ENCODE peak calls at places on chromosomes 16 and 17, in eight cellular contexts. R, K, O, T, N, U, G and Y are unnamed samples.

GRCh38 chr17:57970706-57971105 is 15.5 kb upstream of the CUEDC1 start:
- DNase-seq in O (no peak), U (no peak), K (no peak), R (no peak), T (no peak), N (no peak), G (peak), Y (no peak)

GRCh38 chr17:52170963-52171572 is 12.6 kb upstream of the CA10 start:
- DNase-seq in R (peak), O (no peak), G (no peak), T (no peak), N (no peak), U (no peak), K (peak), Y (no peak)

GRCh38 chr16:5523794-5524193 is 426.2 kb upstream of the EEF2KMT start:
- DNase-seq in O (no peak), R (no peak), T (no peak), K (no peak), U (no peak), G (no peak), N (no peak), Y (no peak)

GRCh38 chr16:14335297-14335696 is 264.2 kb downstream of the MRTFB start:
- DNase-seq in O (no peak), N (no peak), U (no peak), K (no peak), R (no peak), G (no peak), T (no peak), Y (no peak)

GRCh38 chr17:37820313-37821024 is 75.6 kb upstream of the HNF1B start:
- DNase-seq in O (peak), T (peak), K (no peak), N (no peak), G (no peak), R (no peak), U (no peak), Y (peak)

GRCh38 chr16:28157768-28158535 is 53.8 kb downstream of the XPO6 start:
- DNase-seq in T (no peak), U (no peak), K (peak), O (no peak), R (no peak), N (no peak), G (peak), Y (no peak)

GRCh38 chr17:39563476-39563875 is 44.2 kb downstream of the NEUROD2 start:
- DNase-seq in T (no peak), N (no peak), K (peak), O (no peak), U (no peak), G (no peak), R (no peak), Y (no peak)

GRCh38 chr17:78313735-78314648 is 45.9 kb downstream of the SOCS3 start:
- DNase-seq in U (peak), N (peak), K (peak), R (peak), T (peak), O (peak), G (peak), Y (peak)

GRCh38 chr17:68353121-68353521 is 61.8 kb downstream of the ARSG start:
- DNase-seq in U (no peak), T (no peak), R (no peak), N (no peak), O (no peak), K (no peak), G (no peak), Y (no peak)

GRCh38 chr16:30609928-30610839 is at the start of gene ZNF689:
- DNase-seq in N (peak), K (peak), T (peak), O (peak), U (peak), R (peak), G (peak), Y (peak)

GRCh38 chr17:36001109-36001735 is at the start of gene CCL15:
- DNase-seq in T (no peak), N (no peak), O (no peak), U (no peak), G (no peak), R (no peak), K (no peak), Y (no peak)

GRCh38 chr16:745739-746138 is 4.9 kb upstream of the CIAO3 start:
- DNase-seq in U (no peak), N (no peak), O (peak), R (peak), K (no peak), T (peak), G (no peak), Y (peak)

GRCh38 chr16:1054660-1055556 is 17.6 kb upstream of the SSTR5 start:
- DNase-seq in G (peak), O (peak), K (peak), T (peak), N (peak), U (no peak), R (peak), Y (peak)

GRCh38 chr16:57422026-57422944 is 17.7 kb downstream of the CCL17 start:
- DNase-seq in U (no peak), G (peak), R (peak), T (no peak), O (no peak), N (peak), K (peak), Y (no peak)

GRCh38 chr17:81129711-81130367 is 35.5 kb upstream of the PVALEF start:
- DNase-seq in K (no peak), N (no peak), R (no peak), T (no peak), U (no peak), O (no peak), G (no peak), Y (no peak)

GRCh38 chr16:84156342-84156784 is 11.3 kb downstream of the DNAAF1 start:
- DNase-seq in N (no peak), G (no peak), R (no peak), T (no peak), K (no peak), O (no peak), U (no peak), Y (no peak)

GRCh38 chr16:86508947-86509758 is 1.2 kb upstream of the FOXF1 start:
- DNase-seq in O (peak), G (peak), T (no peak), U (no peak), K (peak), N (peak), R (no peak), Y (peak)

GRCh38 chr17:78225088-78225865 is 6.2 kb upstream of the TMEM235 start:
- DNase-seq in N (no peak), K (no peak), O (no peak), T (no peak), G (no peak), U (no peak), R (no peak), Y (no peak)

GRCh38 chr17:77735341-77736206 is 222.9 kb upstream of the TNRC6C start:
- DNase-seq in O (no peak), R (peak), G (no peak), U (peak), T (no peak), N (peak), K (peak), Y (no peak)

GRCh38 chr17:45127209-45127582 is 5.1 kb downstream of the PLCD3 start:
- DNase-seq in G (no peak), R (peak), N (no peak), O (no peak), U (no peak), T (no peak), K (no peak), Y (no peak)

GRCh38 chr16:3761375-3762079 is 44.2 kb upstream of the TRAP1 start:
- DNase-seq in T (no peak), R (no peak), U (no peak), K (no peak), G (no peak), N (no peak), O (no peak), Y (no peak)

GRCh38 chr17:42488032-42488431 is 29.4 kb downstream of the ATP6V0A1 start:
- DNase-seq in G (no peak), K (no peak), O (no peak), N (no peak), R (no peak), U (no peak), T (no peak), Y (no peak)

GRCh38 chr16:72924487-72924886 is 123.4 kb downstream of the ZFHX3 start:
- DNase-seq in T (no peak), G (no peak), U (no peak), R (no peak), N (no peak), K (no peak), O (no peak), Y (no peak)

DNA sequence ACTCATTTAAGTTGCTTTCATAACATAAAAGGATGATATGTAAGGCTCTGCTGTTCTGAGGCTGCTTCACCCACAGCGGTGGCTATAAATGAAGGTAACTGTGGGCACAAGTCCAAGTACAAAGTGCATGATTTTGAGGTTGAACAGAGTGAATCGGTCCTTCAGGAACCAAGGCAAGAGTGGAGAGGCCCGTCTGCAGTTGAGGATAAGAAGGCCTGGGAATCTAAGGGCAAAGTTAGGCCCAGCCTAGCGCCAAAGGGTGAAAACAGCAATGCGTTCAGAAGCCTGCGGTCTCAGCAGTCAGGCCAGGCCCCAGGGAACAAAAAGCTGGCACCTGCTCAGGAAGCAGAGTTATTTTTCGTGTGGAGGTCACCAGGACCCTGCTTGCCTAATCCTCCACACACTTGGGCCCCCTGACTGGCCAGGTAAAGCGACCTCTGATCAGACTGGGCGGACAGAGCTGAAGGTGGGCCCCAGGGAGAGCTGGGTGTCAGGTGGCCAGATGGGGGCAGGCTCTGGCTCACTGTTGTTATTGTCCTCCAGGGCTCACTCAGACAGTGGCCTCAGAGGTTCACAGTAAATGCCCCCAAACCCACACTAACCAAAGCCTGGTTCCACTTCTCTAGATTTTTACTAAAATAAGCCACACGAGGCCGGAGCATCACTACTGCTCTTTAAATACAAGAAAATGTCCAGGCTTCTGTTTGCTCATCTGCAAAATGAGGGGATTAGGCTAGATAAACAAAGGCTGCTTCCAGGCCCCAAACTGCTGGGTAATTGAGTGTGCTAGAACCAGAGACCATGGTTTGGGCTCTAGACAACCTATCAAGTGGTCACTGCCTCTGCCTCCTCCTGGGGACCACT is 46.4 kb downstream of the TEX2 start:
- DNase-seq in N (peak), K (peak), U (no peak), O (peak), G (peak), T (no peak), R (peak), Y (peak)
- TF ChIP-seq CTCF in N (peak), K (peak), U (peak), O (peak), G (no peak), T (no peak), R (no peak), Y (peak)

GRCh38 chr17:55672585-55673501 is 49.8 kb downstream of the TMEM100 start:
- DNase-seq in R (no peak), T (no peak), O (no peak), N (no peak), U (no peak), K (no peak), G (no peak), Y (no peak)

GRCh38 chr17:55676274-55676673 is 46.4 kb downstream of the TMEM100 start:
- DNase-seq in O (no peak), T (no peak), U (no peak), N (no peak), K (no peak), R (no peak), G (no peak), Y (no peak)

GRCh38 chr17:55668581-55668980 is 54.1 kb downstream of the TMEM100 start:
- DNase-seq in U (no peak), T (no peak), K (no peak), G (no peak), O (no peak), R (no peak), N (no peak), Y (no peak)

GRCh38 chr17:55677449-55677848 is 45.2 kb downstream of the TMEM100 start:
- DNase-seq in K (no peak), O (no peak), U (no peak), N (no peak), R (no peak), T (no peak), G (no peak), Y (no peak)

DNA sequence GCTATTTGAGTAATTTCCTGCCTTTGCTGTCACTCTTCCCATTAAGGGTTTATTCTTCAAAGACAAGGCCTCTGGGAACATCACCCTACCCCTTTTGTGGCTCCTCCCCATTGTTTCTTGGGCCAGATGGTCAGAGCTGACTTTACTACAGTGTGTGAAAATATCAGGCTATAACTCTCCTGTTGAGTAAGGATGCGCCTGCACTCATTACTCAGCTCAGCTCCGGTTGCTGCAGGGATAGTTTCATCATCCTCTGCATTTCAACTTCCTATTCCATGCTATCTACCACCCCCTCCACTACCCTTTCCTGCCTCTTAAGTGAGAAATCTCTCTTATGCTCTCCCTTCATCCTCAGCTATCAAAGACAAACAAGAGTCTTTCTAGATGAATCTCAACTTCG is 48.6 kb downstream of the TMEM100 start:
- DNase-seq in N (no peak), K (peak), O (no peak), T (no peak), U (no peak), R (no peak), G (no peak), Y (no peak)
- TF ChIP-seq CTCF in N (no peak), K (no peak), O (no peak), T (no peak), U (no peak), R (no peak), G (no peak), Y (no peak)

GRCh38 chr16:89599451-89599858 is 14.0 kb upstream of the DPEP1 start:
- DNase-seq in R (no peak), T (peak), N (no peak), U (peak), K (no peak), O (no peak), G (no peak), Y (peak)
- TF ChIP-seq CTCF in R (no peak), T (peak), N (peak), U (peak), K (peak), O (peak), G (peak), Y (peak)

GRCh38 chr16:65619606-65620005 is 497.7 kb upstream of the CDH11 start:
- DNase-seq in T (no peak), U (no peak), R (no peak), K (no peak), G (no peak), O (no peak), N (no peak), Y (no peak)

GRCh38 chr16:65617421-65617820 is 495.6 kb upstream of the CDH11 start:
- DNase-seq in R (no peak), T (no peak), U (no peak), G (no peak), N (no peak), K (no peak), O (no peak), Y (no peak)

GRCh38 chr16:65621640-65622039 is 499.8 kb upstream of the CDH11 start:
- DNase-seq in G (no peak), U (no peak), N (no peak), K (no peak), R (no peak), T (no peak), O (no peak), Y (no peak)

GRCh38 chr16:65618335-65618734 is 496.5 kb upstream of the CDH11 start:
- DNase-seq in N (no peak), U (no peak), G (no peak), R (no peak), O (no peak), T (peak), K (no peak), Y (no peak)

DNA sequence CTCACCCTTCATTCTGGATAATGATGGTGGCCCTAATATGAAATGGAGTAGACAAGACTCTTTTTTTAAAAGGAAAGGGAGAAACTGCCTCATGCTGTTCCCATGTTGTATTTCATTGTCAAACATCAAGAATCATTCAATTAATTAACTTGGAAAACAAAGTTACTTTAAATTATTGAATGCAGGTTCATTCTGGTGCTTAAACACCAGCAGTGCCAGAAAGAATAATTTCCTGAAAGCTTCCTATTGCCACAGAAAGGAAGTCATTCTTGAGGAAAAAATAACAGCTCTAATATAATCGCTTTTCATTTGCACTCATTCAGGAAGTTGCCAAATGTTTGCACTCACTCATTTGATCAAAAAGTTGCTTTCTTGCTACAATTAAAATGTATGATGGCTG is 497.1 kb upstream of the CDH11 start:
- DNase-seq in G (no peak), O (no peak), T (no peak), R (no peak), U (no peak), K (peak), N (no peak), Y (no peak)
- TF ChIP-seq CTCF in G (no peak), O (no peak), T (no peak), R (no peak), U (no peak), K (no peak), N (no peak), Y (no peak)

DNA sequence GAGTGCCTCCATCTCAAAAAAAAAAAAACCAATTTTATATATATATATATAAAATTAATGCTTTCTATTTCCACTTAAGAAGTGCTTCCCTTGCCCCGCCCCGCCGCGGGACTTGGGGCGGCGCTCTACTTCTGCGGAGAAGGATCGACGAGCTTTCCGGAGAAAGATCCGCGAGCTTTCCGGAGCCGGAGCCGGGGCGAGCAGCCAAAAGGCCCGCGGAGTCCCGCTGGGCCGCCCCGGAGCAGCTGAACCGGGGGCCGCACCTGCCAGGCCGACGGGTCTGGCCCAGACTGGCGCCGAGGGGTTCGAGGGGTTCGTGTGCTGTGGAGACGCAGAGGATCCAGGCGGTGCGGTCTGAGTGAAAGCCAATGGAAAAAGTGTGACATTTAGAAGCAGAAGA is 50.7 kb downstream of the TBC1D26 start:
- DNase-seq in T (no peak), R (peak), G (no peak), U (no peak), K (peak), O (no peak), N (peak), Y (no peak)
- TF ChIP-seq CTCF in T (no peak), R (no peak), G (no peak), U (no peak), K (no peak), O (no peak), N (peak), Y (no peak)

GRCh38 chr16:85172465-85173071 is 60.3 kb upstream of the CIBAR2 start:
- DNase-seq in G (peak), R (no peak), O (peak), U (no peak), K (peak), T (no peak), N (no peak), Y (peak)

GRCh38 chr16:85171809-85172464 is 59.7 kb upstream of the CIBAR2 start:
- DNase-seq in U (no peak), T (no peak), N (no peak), R (no peak), G (no peak), K (peak), O (no peak), Y (no peak)

GRCh38 chr16:85173981-85174751 is 61.9 kb upstream of the CIBAR2 start:
- DNase-seq in K (peak), T (no peak), O (no peak), U (peak), G (peak), R (peak), N (no peak), Y (no peak)

GRCh38 chr16:85174871-85175723 is 62.8 kb upstream of the CIBAR2 start:
- DNase-seq in T (no peak), N (no peak), U (no peak), O (no peak), G (peak), R (no peak), K (peak), Y (no peak)

DNA sequence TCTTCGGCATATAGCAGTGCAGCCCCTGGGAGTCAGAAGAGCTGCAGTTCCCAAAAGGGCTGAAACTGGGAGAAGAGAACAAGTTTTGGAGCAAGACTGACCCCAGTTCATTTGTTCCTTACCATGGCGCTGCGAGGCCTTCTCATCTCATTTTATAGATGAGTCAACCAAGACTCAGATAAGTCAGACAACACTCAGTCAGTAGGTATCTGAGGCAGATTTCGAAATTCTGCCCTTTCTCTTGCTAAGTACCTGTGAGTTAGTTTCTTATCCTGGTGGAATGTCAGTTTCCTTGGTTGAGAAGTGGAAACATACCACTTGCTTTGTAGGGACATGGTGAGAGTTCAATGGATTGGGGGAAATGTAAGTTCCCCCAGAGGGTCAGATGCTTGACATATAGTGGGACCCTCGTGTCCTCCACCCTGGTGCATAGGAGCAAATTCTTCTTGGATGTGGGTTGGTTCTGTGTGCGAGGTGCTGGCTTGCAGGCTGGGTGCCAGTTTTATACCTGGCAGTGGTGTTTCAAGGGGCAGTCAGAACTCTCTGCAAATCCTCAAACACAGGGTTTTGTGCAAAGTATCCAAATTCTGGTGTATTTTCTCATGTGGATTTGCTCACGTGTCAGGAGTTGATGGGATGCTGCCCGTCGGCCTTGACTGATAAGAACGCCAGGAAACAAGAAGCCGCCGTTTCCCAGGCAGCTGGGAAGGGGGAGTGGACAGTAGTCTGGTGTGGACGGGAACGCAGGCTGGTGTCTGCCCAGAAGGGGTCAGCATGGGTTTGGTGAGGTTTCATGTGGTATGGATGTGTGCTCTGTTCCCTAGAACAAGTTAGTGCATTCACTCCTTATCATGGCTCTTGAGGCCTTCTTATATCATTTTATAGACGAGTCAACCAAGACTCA is 61.1 kb upstream of the CIBAR2 start:
- DNase-seq in G (peak), R (no peak), N (no peak), O (no peak), T (no peak), K (peak), U (peak), Y (no peak)
- TF ChIP-seq CTCF in G (peak), R (no peak), N (no peak), O (no peak), T (no peak), K (peak), U (peak), Y (no peak)

GRCh38 chr16:66517586-66518263 is 32.2 kb downstream of the TK2 start:
- DNase-seq in N (no peak), R (no peak), G (no peak), K (no peak), O (no peak), T (no peak), U (no peak), Y (no peak)
- TF ChIP-seq CTCF in N (no peak), R (no peak), G (no peak), K (no peak), O (no peak), T (no peak), U (no peak), Y (no peak)